ENCODE peak calls at places on chromosome 15, in five cellular contexts. One of them, this sample, is unnamed.

GRCh38 chr15:50907866-50908208 is 646 bp upstream of the AP4E1 start:
- DNase-seq in RKO: peak; percentile 47
- DNase-seq in ovary: no peak
- DNase-seq in activated gamma-delta T cell treated with anti-CD3 and anti-CD28 coated beads, Interleukin-2, amount 50 U/mL, for 16 hours: peak; percentile 19
- DNase-seq in HCT116: peak; percentile 15
- DNase-seq in this sample: no peak

GRCh38 chr15:22942877-22943276 is 37.3 kb downstream of the CYFIP1 start:
- DNase-seq in RKO: no peak
- DNase-seq in ovary: no peak
- DNase-seq in activated gamma-delta T cell treated with anti-CD3 and anti-CD28 coated beads, Interleukin-2, amount 50 U/mL, for 16 hours: no peak
- DNase-seq in HCT116: no peak
- DNase-seq in this sample: no peak

GRCh38 chr15:66505430-66505811 is 295 bp downstream of the ZWILCH start:
- DNase-seq in RKO: peak; percentile 63
- DNase-seq in ovary: no peak
- DNase-seq in activated gamma-delta T cell treated with anti-CD3 and anti-CD28 coated beads, Interleukin-2, amount 50 U/mL, for 16 hours: no peak
- DNase-seq in HCT116: no peak
- DNase-seq in this sample: no peak

GRCh38 chr15:40766194-40766830 is 2.4 kb downstream of the GCHFR start:
- DNase-seq in RKO: no peak
- DNase-seq in ovary: no peak
- DNase-seq in activated gamma-delta T cell treated with anti-CD3 and anti-CD28 coated beads, Interleukin-2, amount 50 U/mL, for 16 hours: no peak
- DNase-seq in HCT116: no peak
- DNase-seq in this sample: no peak

GRCh38 chr15:78944669-78945407 is at the start of gene CTSH:
- DNase-seq in RKO: peak; percentile 60
- DNase-seq in ovary: peak; percentile 88
- DNase-seq in activated gamma-delta T cell treated with anti-CD3 and anti-CD28 coated beads, Interleukin-2, amount 50 U/mL, for 16 hours: peak; percentile 39
- DNase-seq in HCT116: no peak
- DNase-seq in this sample: peak; percentile 79

GRCh38 chr15:28252831-28253230 is 69.1 kb downstream of the HERC2 start:
- DNase-seq in RKO: no peak
- DNase-seq in ovary: no peak
- DNase-seq in activated gamma-delta T cell treated with anti-CD3 and anti-CD28 coated beads, Interleukin-2, amount 50 U/mL, for 16 hours: no peak
- DNase-seq in HCT116: no peak
- DNase-seq in this sample: no peak

GRCh38 chr15:91909574-91909973 is 56.1 kb downstream of the SLCO3A1 start:
- DNase-seq in RKO: no peak
- DNase-seq in ovary: no peak
- DNase-seq in activated gamma-delta T cell treated with anti-CD3 and anti-CD28 coated beads, Interleukin-2, amount 50 U/mL, for 16 hours: no peak
- DNase-seq in HCT116: no peak
- DNase-seq in this sample: no peak

GRCh38 chr15:57861805-57862586 is 155.5 kb downstream of the POLR2M start:
- DNase-seq in RKO: peak; percentile 14
- DNase-seq in ovary: no peak
- DNase-seq in activated gamma-delta T cell treated with anti-CD3 and anti-CD28 coated beads, Interleukin-2, amount 50 U/mL, for 16 hours: no peak
- DNase-seq in HCT116: no peak
- DNase-seq in this sample: no peak

GRCh38 chr15:98853593-98854420 is 153.8 kb downstream of the PGPEP1L start:
- DNase-seq in RKO: no peak
- DNase-seq in ovary: no peak
- DNase-seq in activated gamma-delta T cell treated with anti-CD3 and anti-CD28 coated beads, Interleukin-2, amount 50 U/mL, for 16 hours: no peak
- DNase-seq in HCT116: no peak
- DNase-seq in this sample: no peak

GRCh38 chr15:80911821-80912220 is 77.8 kb downstream of the MESD start:
- DNase-seq in RKO: no peak
- DNase-seq in ovary: no peak
- DNase-seq in activated gamma-delta T cell treated with anti-CD3 and anti-CD28 coated beads, Interleukin-2, amount 50 U/mL, for 16 hours: no peak
- DNase-seq in HCT116: no peak
- DNase-seq in this sample: no peak

GRCh38 chr15:53833134-53833624 is 73.7 kb upstream of the WDR72 start:
- DNase-seq in RKO: no peak
- DNase-seq in ovary: no peak
- DNase-seq in activated gamma-delta T cell treated with anti-CD3 and anti-CD28 coated beads, Interleukin-2, amount 50 U/mL, for 16 hours: no peak
- DNase-seq in HCT116: no peak
- DNase-seq in this sample: no peak

GRCh38 chr15:53671545-53671944 is 87.9 kb downstream of the WDR72 start:
- DNase-seq in RKO: no peak
- DNase-seq in ovary: no peak
- DNase-seq in activated gamma-delta T cell treated with anti-CD3 and anti-CD28 coated beads, Interleukin-2, amount 50 U/mL, for 16 hours: no peak
- DNase-seq in HCT116: no peak
- DNase-seq in this sample: no peak

GRCh38 chr15:98077186-98077585 is 116.7 kb downstream of the ARRDC4 start:
- DNase-seq in RKO: peak; percentile 36
- DNase-seq in ovary: no peak
- DNase-seq in activated gamma-delta T cell treated with anti-CD3 and anti-CD28 coated beads, Interleukin-2, amount 50 U/mL, for 16 hours: no peak
- DNase-seq in HCT116: no peak
- DNase-seq in this sample: no peak

GRCh38 chr15:74727727-74728126 is 2.4 kb upstream of the CYP1A1 start:
- DNase-seq in RKO: no peak
- DNase-seq in ovary: no peak
- DNase-seq in activated gamma-delta T cell treated with anti-CD3 and anti-CD28 coated beads, Interleukin-2, amount 50 U/mL, for 16 hours: no peak
- DNase-seq in HCT116: no peak
- DNase-seq in this sample: peak; percentile 18

GRCh38 chr15:32028921-32029320 is 1.4 kb upstream of the CHRNA7 start:
- DNase-seq in RKO: no peak
- DNase-seq in ovary: no peak
- DNase-seq in activated gamma-delta T cell treated with anti-CD3 and anti-CD28 coated beads, Interleukin-2, amount 50 U/mL, for 16 hours: no peak
- DNase-seq in HCT116: no peak
- DNase-seq in this sample: no peak

GRCh38 chr15:87826119-87826730 is 430.3 kb downstream of the NTRK3 start:
- DNase-seq in RKO: no peak
- DNase-seq in ovary: no peak
- DNase-seq in activated gamma-delta T cell treated with anti-CD3 and anti-CD28 coated beads, Interleukin-2, amount 50 U/mL, for 16 hours: no peak
- DNase-seq in HCT116: no peak
- DNase-seq in this sample: no peak

GRCh38 chr15:90265271-90266060 is at the start of gene NGRN:
- DNase-seq in RKO: peak; percentile 93
- DNase-seq in ovary: peak; percentile 88
- DNase-seq in activated gamma-delta T cell treated with anti-CD3 and anti-CD28 coated beads, Interleukin-2, amount 50 U/mL, for 16 hours: peak; percentile 89
- DNase-seq in HCT116: peak; percentile 81
- DNase-seq in this sample: peak; percentile 90

GRCh38 chr15:92326236-92326635 is 67.4 kb upstream of the ST8SIA2 start:
- DNase-seq in RKO: no peak
- DNase-seq in ovary: no peak
- DNase-seq in activated gamma-delta T cell treated with anti-CD3 and anti-CD28 coated beads, Interleukin-2, amount 50 U/mL, for 16 hours: no peak
- DNase-seq in HCT116: no peak
- DNase-seq in this sample: peak; percentile 24

GRCh38 chr15:77739591-77740378 is 107.1 kb upstream of the LINGO1 start:
- DNase-seq in RKO: no peak
- DNase-seq in ovary: no peak
- DNase-seq in activated gamma-delta T cell treated with anti-CD3 and anti-CD28 coated beads, Interleukin-2, amount 50 U/mL, for 16 hours: no peak
- DNase-seq in HCT116: no peak
- DNase-seq in this sample: no peak

GRCh38 chr15:95024388-95024787 is 793.0 kb downstream of the MCTP2 start:
- DNase-seq in RKO: peak; percentile 49
- DNase-seq in ovary: peak; percentile 25
- DNase-seq in activated gamma-delta T cell treated with anti-CD3 and anti-CD28 coated beads, Interleukin-2, amount 50 U/mL, for 16 hours: no peak
- DNase-seq in HCT116: peak; percentile 24
- DNase-seq in this sample: no peak

GRCh38 chr15:100908466-100908865 is 10.7 kb upstream of the LRRK1 start:
- DNase-seq in RKO: no peak
- DNase-seq in ovary: no peak
- DNase-seq in activated gamma-delta T cell treated with anti-CD3 and anti-CD28 coated beads, Interleukin-2, amount 50 U/mL, for 16 hours: no peak
- DNase-seq in HCT116: no peak
- DNase-seq in this sample: no peak

GRCh38 chr15:50261979-50262378 is 3.5 kb downstream of the HDC start:
- DNase-seq in RKO: no peak
- DNase-seq in ovary: no peak
- DNase-seq in activated gamma-delta T cell treated with anti-CD3 and anti-CD28 coated beads, Interleukin-2, amount 50 U/mL, for 16 hours: no peak
- DNase-seq in HCT116: no peak
- DNase-seq in this sample: no peak

GRCh38 chr15:38627684-38628277 is 63.2 kb upstream of the RASGRP1 start:
- DNase-seq in RKO: no peak
- DNase-seq in ovary: no peak
- DNase-seq in activated gamma-delta T cell treated with anti-CD3 and anti-CD28 coated beads, Interleukin-2, amount 50 U/mL, for 16 hours: no peak
- DNase-seq in HCT116: no peak
- DNase-seq in this sample: peak; percentile 8

GRCh38 chr15:76185716-76186115 is 125.6 kb downstream of the ETFA start:
- DNase-seq in RKO: peak; percentile 81
- DNase-seq in ovary: no peak
- DNase-seq in activated gamma-delta T cell treated with anti-CD3 and anti-CD28 coated beads, Interleukin-2, amount 50 U/mL, for 16 hours: no peak
- DNase-seq in HCT116: peak; percentile 77
- DNase-seq in this sample: no peak

GRCh38 chr15:57395292-57395691 is 19.0 kb downstream of the CGNL1 start:
- DNase-seq in RKO: peak; percentile 2
- DNase-seq in ovary: no peak
- DNase-seq in activated gamma-delta T cell treated with anti-CD3 and anti-CD28 coated beads, Interleukin-2, amount 50 U/mL, for 16 hours: no peak
- DNase-seq in HCT116: no peak
- DNase-seq in this sample: no peak

This sample was measured in heart right ventricle.